ENCODE peak calls at places on chromosomes 3 and 15, in four cellular contexts. V is cardiac muscle cell, L is AG04449, N is neural crest cell. W is an unnamed sample.

GRCh38 chr3:56970401-56971002 is 90.0 kb upstream of the SPATA12 start:
- DNase-seq in V (peak; percentile 84), L (no peak), N (no peak), W (no peak)

GRCh38 chr15:92878593-92879053 is 21.5 kb upstream of the CHD2 start:
- DNase-seq in V (no peak), N (no peak), L (no peak), W (no peak)

GRCh38 chr15:27201425-27201824 is 230.4 kb downstream of the GABRG3 start:
- DNase-seq in N (no peak), L (no peak), V (no peak), W (no peak)

GRCh38 chr15:65906396-65906795 is 37.1 kb downstream of the RAB11A start:
- DNase-seq in L (no peak), N (no peak), V (no peak), W (no peak)

GRCh38 chr3:55000546-55000945 is 72.7 kb upstream of the LRTM1 start:
- DNase-seq in V (peak; percentile 88), N (no peak), L (peak; percentile 59), W (peak; percentile 52)

GRCh38 chr15:31300208-31300661 is 26.4 kb upstream of the KLF13 start:
- DNase-seq in V (no peak), N (no peak), L (no peak), W (no peak)

GRCh38 chr3:46087871-46088270 is 60.6 kb upstream of the XCR1 start:
- DNase-seq in N (no peak), V (peak; percentile 67), L (no peak), W (no peak)

GRCh38 chr15:67758610-67759300 is 66.6 kb upstream of the SKOR1 start:
- DNase-seq in V (no peak), L (no peak), N (no peak), W (no peak)

GRCh38 chr3:63413523-63413922 is 135.4 kb downstream of the SYNPR start:
- DNase-seq in L (no peak), N (no peak), V (no peak), W (no peak)

GRCh38 chr3:50585919-50586762 is 16.8 kb downstream of the HEMK1 start:
- DNase-seq in L (no peak), V (no peak), N (no peak), W (no peak)

GRCh38 chr15:48800245-48800644 is 10.6 kb downstream of the CEP152 start:
- DNase-seq in L (no peak), N (no peak), V (no peak), W (no peak)

GRCh38 chr3:11386413-11387155 is 114.4 kb downstream of the ATG7 start:
- DNase-seq in L (no peak), V (peak; percentile 57), N (no peak), W (no peak)

GRCh38 chr15:63401078-63401477 is 19.4 kb upstream of the CA12 start:
- DNase-seq in V (no peak), L (no peak), N (no peak), W (no peak)

GRCh38 chr3:46504780-46505179 is 7.0 kb downstream of the RTP3 start:
- DNase-seq in N (no peak), V (no peak), L (no peak), W (no peak)

GRCh38 chr3:145620002-145620401 is 541.0 kb downstream of the PLOD2 start:
- DNase-seq in N (no peak), L (no peak), V (no peak), W (no peak)

GRCh38 chr15:45637552-45638033 is 2.8 kb downstream of the SQOR start:
- DNase-seq in V (peak; percentile 96), N (no peak), L (peak; percentile 80), W (no peak)

GRCh38 chr3:111070772-111071256 is 802 bp upstream of the NECTIN3 start:
- DNase-seq in L (no peak), V (no peak), N (no peak), W (no peak)

GRCh38 chr3:53694648-53695356 is 151.4 kb downstream of the CHDH start:
- DNase-seq in N (no peak), V (no peak), L (no peak), W (no peak)

GRCh38 chr3:53691885-53692284 is 154.3 kb downstream of the CHDH start:
- DNase-seq in V (no peak), N (no peak), L (no peak), W (no peak)

GRCh38 chr3:53696401-53697172 is 149.6 kb downstream of the CHDH start:
- DNase-seq in N (no peak), V (peak; percentile 43), L (no peak), W (no peak)

GRCh38 chr3:53693441-53693840 is 152.8 kb downstream of the CHDH start:
- DNase-seq in N (no peak), L (no peak), V (no peak), W (no peak)

DNA sequence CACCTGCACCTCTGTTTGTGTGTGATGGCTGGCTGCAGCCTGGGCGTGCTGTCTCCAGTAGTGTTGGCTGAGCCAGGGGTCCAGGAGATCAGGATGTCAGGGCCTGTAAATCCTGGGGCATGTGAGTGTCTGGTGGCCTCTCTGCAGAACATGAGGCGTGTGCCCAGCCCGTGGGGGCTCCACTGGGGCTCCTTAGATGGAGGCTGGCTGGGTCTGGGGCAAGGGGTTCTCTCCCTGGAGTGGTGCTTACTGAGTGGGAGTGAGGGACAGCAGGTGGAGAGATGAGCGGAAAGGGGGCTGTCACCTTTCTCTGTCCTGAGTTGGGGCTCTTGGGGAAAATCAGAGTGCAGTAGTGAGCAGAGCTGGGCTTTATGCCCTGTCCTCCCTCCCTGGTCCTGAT is 152.2 kb downstream of the CHDH start:
- DNase-seq in V (no peak), L (no peak), N (no peak), W (no peak)
- TF ChIP-seq CTCF in V (no peak), L (no peak), N (no peak), W (no peak)

GRCh38 chr3:147945968-147946519 is 536.9 kb downstream of the ZIC1 start:
- DNase-seq in V (peak; percentile 96), N (no peak), L (peak; percentile 87), W (peak; percentile 52)
- TF ChIP-seq CTCF in V (peak; percentile 81), N (peak; percentile 62), L (peak; percentile 59), W (peak; percentile 68)

DNA sequence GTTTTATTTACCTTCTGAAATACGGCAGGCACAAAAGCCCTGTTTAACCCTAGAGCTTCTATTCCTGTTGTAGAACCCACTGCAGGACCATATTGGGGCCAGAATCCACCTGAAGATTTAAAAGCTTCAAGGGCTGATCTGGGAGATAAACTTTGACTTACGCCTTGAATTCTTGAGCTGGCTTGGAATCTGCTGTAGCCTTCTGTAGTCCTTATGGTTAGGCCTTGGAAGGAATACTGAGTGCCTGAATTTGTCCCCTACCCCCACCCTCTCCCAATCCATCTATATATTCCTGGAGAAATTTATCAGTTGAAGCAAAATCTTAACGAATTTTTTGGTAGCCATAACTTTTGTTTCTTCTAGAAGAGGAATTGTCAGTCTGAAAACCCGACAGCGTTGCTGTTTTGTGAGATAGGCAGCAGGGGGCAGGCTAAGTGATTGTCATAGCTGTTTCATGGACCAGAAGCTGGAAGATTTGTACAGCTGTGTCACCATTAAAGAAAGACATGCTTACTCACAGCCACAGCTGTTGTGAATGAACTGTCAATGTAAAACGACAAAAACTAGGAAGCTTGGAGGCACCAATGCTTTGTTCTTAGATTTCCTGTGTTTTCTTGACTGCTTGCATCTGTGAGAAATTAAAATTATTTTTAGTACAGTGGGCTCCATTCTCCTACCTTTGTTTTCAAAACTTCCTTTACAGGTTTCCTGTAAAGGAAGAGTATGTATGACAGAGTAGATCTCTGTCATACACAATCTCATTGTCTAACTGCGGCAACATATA is 12.8 kb downstream of the LXN start:
- DNase-seq in N (peak; percentile 43), L (peak; percentile 21), V (peak; percentile 86), W (peak; percentile 69)
- TF ChIP-seq CTCF in N (peak; percentile 72), L (peak; percentile 66), V (peak; percentile 80), W (peak; percentile 72)

DNA sequence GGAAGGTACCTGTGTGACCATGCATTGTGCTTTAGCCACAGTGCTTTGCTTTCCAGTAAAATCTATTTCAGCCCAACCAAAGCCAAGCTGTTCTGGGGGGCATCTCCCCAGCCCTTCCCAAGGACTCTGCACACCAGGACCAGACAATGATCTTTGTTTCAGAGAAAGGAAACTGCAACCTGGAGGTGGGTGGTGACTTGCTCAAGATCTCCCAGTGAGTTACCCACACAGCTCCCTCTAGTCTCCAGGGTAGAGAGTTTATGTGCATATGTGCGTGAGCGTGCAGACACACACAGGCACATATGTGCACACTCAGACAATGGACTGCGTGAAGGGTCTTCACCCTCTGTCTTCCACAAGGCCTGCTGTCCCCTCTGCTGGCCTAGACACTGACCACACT is 162.4 kb upstream of the TLE3 start:
- DNase-seq in V (no peak), L (no peak), N (no peak), W (no peak)
- TF ChIP-seq CTCF in V (no peak), L (no peak), N (no peak), W (no peak)